ENCODE peak calls at places on chromosomes 13 and 19, in eight cellular contexts. One of them, this sample, is unnamed.

GRCh38 chr13:111514646-111515617 is 194.5 kb downstream of the TEX29 start:
- DNase-seq in hippocampal formation: no peak
- DNase-seq in adipocyte: no peak
- DNase-seq in DMS153: no peak
- DNase-seq in KBM-7: no peak
- DNase-seq in HFFc6: no peak
- DNase-seq in stimulated activated CD4-positive, alpha-beta T cell treated with anti-CD3 and anti-CD28 coated beads, Interleukin-4, amount 100 ng/mL, for 48 hours: no peak
- DNase-seq in ELR: no peak
- DNase-seq in this sample: no peak

GRCh38 chr13:53158201-53158600 is 129.6 kb downstream of the OLFM4 start:
- DNase-seq in hippocampal formation: no peak
- DNase-seq in stimulated activated CD4-positive, alpha-beta T cell treated with anti-CD3 and anti-CD28 coated beads, Interleukin-4, amount 100 ng/mL, for 48 hours: no peak
- DNase-seq in DMS153: no peak
- DNase-seq in HFFc6: no peak
- DNase-seq in ELR: no peak
- DNase-seq in adipocyte: no peak
- DNase-seq in KBM-7: no peak
- DNase-seq in this sample: no peak

GRCh38 chr19:50202962-50203280 is 501 bp upstream of the MYH14 start:
- DNase-seq in DMS153: no peak
- DNase-seq in stimulated activated CD4-positive, alpha-beta T cell treated with anti-CD3 and anti-CD28 coated beads, Interleukin-4, amount 100 ng/mL, for 48 hours: no peak
- DNase-seq in HFFc6: no peak
- DNase-seq in hippocampal formation: no peak
- DNase-seq in KBM-7: no peak
- DNase-seq in ELR: no peak
- DNase-seq in adipocyte: no peak
- DNase-seq in this sample: no peak

GRCh38 chr19:44643605-44644390 is at the start of gene PVR:
- DNase-seq in stimulated activated CD4-positive, alpha-beta T cell treated with anti-CD3 and anti-CD28 coated beads, Interleukin-4, amount 100 ng/mL, for 48 hours: peak
- DNase-seq in DMS153: peak
- DNase-seq in hippocampal formation: peak
- DNase-seq in KBM-7: peak
- DNase-seq in ELR: peak
- DNase-seq in HFFc6: peak
- DNase-seq in adipocyte: peak
- DNase-seq in this sample: peak

GRCh38 chr13:106609116-106609515 is 41.2 kb upstream of the ARGLU1 start:
- DNase-seq in KBM-7: no peak
- DNase-seq in stimulated activated CD4-positive, alpha-beta T cell treated with anti-CD3 and anti-CD28 coated beads, Interleukin-4, amount 100 ng/mL, for 48 hours: no peak
- DNase-seq in adipocyte: no peak
- DNase-seq in ELR: no peak
- DNase-seq in HFFc6: no peak
- DNase-seq in DMS153: no peak
- DNase-seq in hippocampal formation: no peak
- DNase-seq in this sample: no peak

GRCh38 chr19:2462635-2463421 is 6.1 kb upstream of the LMNB2 start:
- DNase-seq in DMS153: peak
- DNase-seq in adipocyte: peak
- DNase-seq in stimulated activated CD4-positive, alpha-beta T cell treated with anti-CD3 and anti-CD28 coated beads, Interleukin-4, amount 100 ng/mL, for 48 hours: no peak
- DNase-seq in HFFc6: peak
- DNase-seq in ELR: peak
- DNase-seq in hippocampal formation: peak
- DNase-seq in KBM-7: no peak
- DNase-seq in this sample: peak

GRCh38 chr13:30466358-30466714 is 600 bp upstream of the HMGB1 start:
- DNase-seq in ELR: peak
- DNase-seq in adipocyte: peak
- DNase-seq in KBM-7: no peak
- DNase-seq in HFFc6: peak
- DNase-seq in hippocampal formation: no peak
- DNase-seq in stimulated activated CD4-positive, alpha-beta T cell treated with anti-CD3 and anti-CD28 coated beads, Interleukin-4, amount 100 ng/mL, for 48 hours: peak
- DNase-seq in DMS153: no peak
- DNase-seq in this sample: no peak

GRCh38 chr13:49936943-49937273 is 768 bp upstream of the SPRYD7 start:
- DNase-seq in hippocampal formation: no peak
- DNase-seq in ELR: no peak
- DNase-seq in adipocyte: no peak
- DNase-seq in DMS153: no peak
- DNase-seq in stimulated activated CD4-positive, alpha-beta T cell treated with anti-CD3 and anti-CD28 coated beads, Interleukin-4, amount 100 ng/mL, for 48 hours: no peak
- DNase-seq in KBM-7: no peak
- DNase-seq in HFFc6: no peak
- DNase-seq in this sample: no peak

GRCh38 chr13:113511361-113511760 is 20.9 kb upstream of the DCUN1D2 start:
- DNase-seq in hippocampal formation: no peak
- DNase-seq in DMS153: no peak
- DNase-seq in ELR: no peak
- DNase-seq in KBM-7: no peak
- DNase-seq in stimulated activated CD4-positive, alpha-beta T cell treated with anti-CD3 and anti-CD28 coated beads, Interleukin-4, amount 100 ng/mL, for 48 hours: no peak
- DNase-seq in HFFc6: no peak
- DNase-seq in adipocyte: no peak
- DNase-seq in this sample: no peak

GRCh38 chr13:107767119-107767518 is 448.2 kb downstream of the LIG4 start:
- DNase-seq in stimulated activated CD4-positive, alpha-beta T cell treated with anti-CD3 and anti-CD28 coated beads, Interleukin-4, amount 100 ng/mL, for 48 hours: no peak
- DNase-seq in adipocyte: no peak
- DNase-seq in hippocampal formation: no peak
- DNase-seq in KBM-7: no peak
- DNase-seq in HFFc6: no peak
- DNase-seq in DMS153: peak
- DNase-seq in ELR: no peak
- DNase-seq in this sample: no peak